ENCODE peak calls at places on chromosomes 5 and 9, in five cellular contexts. D, C, V, K and M are unnamed samples.

GRCh38 chr5:171310816-171311697 is 2.0 kb downstream of the TLX3 start:
- DNase-seq in D (no peak), C (peak), V (peak), K (peak), M (peak)

GRCh38 chr5:69414885-69415583 is at the start of gene MARVELD2:
- DNase-seq in D (peak), C (peak), V (peak), K (peak), M (peak)

GRCh38 chr9:108316633-108317032 is 539.2 kb downstream of the ACTL7B start:
- DNase-seq in D (no peak), C (no peak), V (peak), K (no peak), M (peak)

GRCh38 chr5:14462681-14463080 is 118.9 kb upstream of the OTULINL start:
- DNase-seq in D (no peak), C (no peak), V (no peak), K (no peak), M (no peak)

GRCh38 chr9:113215142-113215541 is 5.9 kb downstream of the FKBP15 start:
- DNase-seq in D (no peak), C (no peak), V (no peak), K (no peak), M (peak)

GRCh38 chr9:79812099-79812498 is 240.3 kb downstream of the TLE4 start:
- DNase-seq in D (no peak), C (no peak), V (no peak), K (no peak), M (no peak)

GRCh38 chr9:110016340-110016739 is 191.6 kb downstream of the C9orf152 start:
- DNase-seq in D (no peak), C (no peak), V (peak), K (no peak), M (peak)

GRCh38 chr5:74442466-74442865 is 198.1 kb downstream of the ENC1 start:
- DNase-seq in D (no peak), C (no peak), V (peak), K (no peak), M (no peak)

GRCh38 chr9:68462004-68462775 is 78.5 kb downstream of the TMEM252 start:
- DNase-seq in D (peak), C (no peak), V (no peak), K (no peak), M (no peak)

GRCh38 chr9:26264709-26265601 is 586.7 kb upstream of the TUSC1 start:
- DNase-seq in D (no peak), C (no peak), V (peak), K (no peak), M (peak)

GRCh38 chr9:133122605-133122934 is 1.5 kb upstream of the RALGDS start:
- DNase-seq in D (no peak), C (no peak), V (no peak), K (no peak), M (no peak)

GRCh38 chr5:43294226-43294625 is 19.0 kb downstream of the HMGCS1 start:
- DNase-seq in D (no peak), C (no peak), V (peak), K (no peak), M (no peak)

GRCh38 chr5:66987949-66988838 is 208.4 kb downstream of the CD180 start:
- DNase-seq in D (no peak), C (no peak), V (peak), K (no peak), M (peak)

GRCh38 chr5:111901303-111901702 is 144.3 kb upstream of the NREP start:
- DNase-seq in D (no peak), C (no peak), V (no peak), K (no peak), M (no peak)

GRCh38 chr5:174301848-174302625 is 256.5 kb downstream of the NSG2 start:
- DNase-seq in D (no peak), C (peak), V (no peak), K (peak), M (no peak)

GRCh38 chr5:58262226-58262625 is 197.7 kb downstream of the PLK2 start:
- DNase-seq in D (no peak), C (no peak), V (no peak), K (no peak), M (no peak)

GRCh38 chr9:14018061-14018460 is 295.9 kb downstream of the NFIB start:
- DNase-seq in D (no peak), C (no peak), V (no peak), K (no peak), M (peak)

GRCh38 chr9:89426389-89426961 is 71.4 kb downstream of the SEMA4D start:
- DNase-seq in D (no peak), C (no peak), V (no peak), K (no peak), M (no peak)

GRCh38 chr9:80842383-80842782 is 847.0 kb downstream of the TLE1 start:
- DNase-seq in D (no peak), C (no peak), V (peak), K (no peak), M (no peak)

GRCh38 chr5:124912653-124913328 is 166.4 kb upstream of the ZNF608 start:
- DNase-seq in D (no peak), C (no peak), V (no peak), K (no peak), M (no peak)

GRCh38 chr9:135001526-135001925 is 83.8 kb upstream of the FCN1 start:
- DNase-seq in D (no peak), C (no peak), V (no peak), K (no peak), M (no peak)

GRCh38 chr5:77391240-77391765 is 100.8 kb downstream of the WDR41 start:
- DNase-seq in D (no peak), C (no peak), V (peak), K (no peak), M (no peak)

GRCh38 chr5:44260793-44261192 is 128.4 kb downstream of the FGF10 start:
- DNase-seq in D (no peak), C (no peak), V (no peak), K (no peak), M (no peak)

GRCh38 chr5:127002390-127002789 is 28.0 kb downstream of the MARCHF3 start:
- DNase-seq in D (no peak), C (no peak), V (no peak), K (no peak), M (peak)

GRCh38 chr5:57986746-57987145 is 473.1 kb downstream of the PLK2 start:
- DNase-seq in D (no peak), C (peak), V (no peak), K (no peak), M (peak)

GRCh38 chr5:72940082-72940481 is 15.8 kb upstream of the FCHO2 start:
- DNase-seq in D (no peak), C (no peak), V (no peak), K (no peak), M (no peak)

GRCh38 chr9:75664597-75664996 is 225.9 kb upstream of the PCSK5 start:
- DNase-seq in D (no peak), C (no peak), V (no peak), K (no peak), M (no peak)

GRCh38 chr5:154801083-154801482 is 45.9 kb downstream of the LARP1 start:
- DNase-seq in D (no peak), C (no peak), V (no peak), K (no peak), M (no peak)

GRCh38 chr9:97041898-97042297 is 3.0 kb upstream of the CTSV start:
- DNase-seq in D (no peak), C (no peak), V (no peak), K (no peak), M (no peak)

GRCh38 chr5:171858303-171858702 is 72.7 kb downstream of the SMIM23 start:
- DNase-seq in D (no peak), C (peak), V (peak), K (no peak), M (no peak)

GRCh38 chr9:29548436-29548835 is 1975.2 kb upstream of the C9orf72 start:
- DNase-seq in D (no peak), C (no peak), V (no peak), K (no peak), M (no peak)

GRCh38 chr5:91306497-91306896 is 76.6 kb downstream of the ARRDC3 start:
- DNase-seq in D (no peak), C (no peak), V (no peak), K (no peak), M (no peak)

GRCh38 chr9:127825319-127826051 is 22.8 kb downstream of the FPGS start:
- DNase-seq in D (peak), C (peak), V (no peak), K (peak), M (no peak)

GRCh38 chr5:95884511-95884910 is 62.0 kb upstream of the GLRX start:
- DNase-seq in D (no peak), C (no peak), V (no peak), K (no peak), M (no peak)

DNA sequence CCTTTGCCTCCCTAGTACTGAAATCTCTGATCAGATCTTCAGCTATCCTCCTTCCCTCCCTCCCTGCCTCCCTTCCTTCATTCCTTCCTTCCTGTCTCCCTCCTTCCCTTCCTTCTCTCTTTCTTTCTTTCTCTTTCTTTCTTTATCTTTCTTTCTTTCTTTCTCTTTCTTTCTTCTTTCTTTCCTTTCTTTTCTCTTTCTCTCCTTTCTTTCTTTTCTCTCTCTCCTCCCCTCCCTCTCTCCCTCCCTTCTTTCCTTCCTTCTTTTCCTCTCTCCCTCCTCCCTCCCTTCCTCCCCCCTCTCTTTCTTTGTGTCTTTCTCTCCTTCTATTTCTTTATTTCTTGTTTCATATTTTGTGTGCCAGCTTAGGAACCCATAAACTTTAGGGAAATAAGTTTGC is 23.9 kb upstream of the ANKRD55 start:
- DNase-seq in D (no peak), C (no peak), V (no peak), K (no peak), M (no peak)
- H4K8ac ChIP-seq in D (no peak), C (no peak), V (no peak), K (no peak), M (no peak)

GRCh38 chr9:112043423-112043822 is 131.7 kb downstream of the SUSD1 start:
- DNase-seq in D (no peak), C (no peak), V (no peak), K (no peak), M (peak)
- H4K91ac ChIP-seq in D (no peak), C (no peak), V (peak), K (no peak), M (no peak)

DNA sequence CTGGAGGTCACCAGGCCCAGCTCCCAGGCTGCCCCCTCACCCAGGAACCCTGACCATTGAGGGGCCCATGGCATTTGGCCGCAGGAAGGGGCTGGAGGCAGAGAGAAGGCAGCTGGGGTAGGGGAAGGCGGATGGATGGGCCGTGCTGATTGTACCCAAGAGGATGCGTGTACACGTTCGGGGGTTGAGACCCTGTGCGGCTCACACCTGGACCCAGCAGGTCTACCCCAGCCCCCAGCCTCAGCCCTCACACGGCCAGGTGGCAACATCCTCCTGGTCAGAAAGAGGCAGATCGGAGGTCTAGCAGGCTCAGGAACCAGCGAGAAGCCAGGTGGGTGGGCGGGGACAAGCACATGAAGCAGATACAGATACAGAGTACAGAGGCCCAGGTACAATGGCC is 33.7 kb downstream of the NACC2 start:
- DNase-seq in D (no peak), C (no peak), V (no peak), K (no peak), M (no peak)
- H2BK12ac ChIP-seq in D (no peak), C (no peak), V (no peak), K (no peak), M (no peak)

GRCh38 chr5:179914032-179914755 is 6.5 kb upstream of the TBC1D9B start:
- DNase-seq in D (no peak), C (no peak), V (peak), K (no peak), M (peak)
- H4K8ac ChIP-seq in D (no peak), C (no peak), V (no peak), K (no peak), M (no peak)

GRCh38 chr9:98083566-98084135 is 27.1 kb downstream of the NANS start:
- DNase-seq in D (no peak), C (no peak), V (peak), K (no peak), M (no peak)
- H4K91ac ChIP-seq in D (no peak), C (no peak), V (no peak), K (no peak), M (no peak)

GRCh38 chr9:4739587-4740372 is 1.2 kb downstream of the AK3 start:
- DNase-seq in D (no peak), C (no peak), V (peak), K (no peak), M (peak)
- H2BK12ac ChIP-seq in D (no peak), C (no peak), V (no peak), K (no peak), M (no peak)

DNA sequence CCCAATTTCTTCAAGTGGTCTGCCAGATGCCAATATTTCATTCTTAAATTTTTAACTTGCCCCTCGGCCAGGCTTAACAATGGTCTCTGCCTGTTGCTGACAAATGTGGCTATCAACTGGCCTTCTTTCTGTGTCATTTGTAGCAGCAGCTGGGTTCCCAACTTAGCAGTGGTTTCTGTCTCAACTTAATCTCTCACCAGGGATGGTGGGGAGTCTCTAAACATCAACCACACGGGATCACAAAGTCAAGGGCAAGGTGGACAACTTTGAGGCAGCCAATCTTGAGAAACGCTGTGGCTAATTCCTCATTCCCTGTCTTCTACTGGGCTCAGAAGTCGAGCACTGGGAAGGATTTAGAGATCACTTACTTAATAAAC is 81.1 kb downstream of the RAPGEF1 start:
- DNase-seq in D (no peak), C (no peak), V (no peak), K (no peak), M (no peak)
- H4K8ac ChIP-seq in D (no peak), C (no peak), V (no peak), K (no peak), M (peak)

GRCh38 chr9:130933114-130934046 is 5.7 kb downstream of the FIBCD1 start:
- DNase-seq in D (no peak), C (no peak), V (no peak), K (peak), M (peak)

GRCh38 chr9:130932220-130933069 is 6.6 kb downstream of the FIBCD1 start:
- DNase-seq in D (no peak), C (peak), V (no peak), K (no peak), M (no peak)

GRCh38 chr9:130930132-130930803 is 8.8 kb downstream of the FIBCD1 start:
- DNase-seq in D (no peak), C (no peak), V (no peak), K (no peak), M (no peak)

GRCh38 chr9:130930804-130931349 is 8.2 kb downstream of the FIBCD1 start:
- DNase-seq in D (no peak), C (no peak), V (no peak), K (no peak), M (no peak)

GRCh38 chr9:130931508-130932150 is 7.4 kb downstream of the FIBCD1 start:
- DNase-seq in D (no peak), C (no peak), V (no peak), K (no peak), M (no peak)
- H4K91ac ChIP-seq in D (no peak), C (no peak), V (no peak), K (no peak), M (no peak)

DNA sequence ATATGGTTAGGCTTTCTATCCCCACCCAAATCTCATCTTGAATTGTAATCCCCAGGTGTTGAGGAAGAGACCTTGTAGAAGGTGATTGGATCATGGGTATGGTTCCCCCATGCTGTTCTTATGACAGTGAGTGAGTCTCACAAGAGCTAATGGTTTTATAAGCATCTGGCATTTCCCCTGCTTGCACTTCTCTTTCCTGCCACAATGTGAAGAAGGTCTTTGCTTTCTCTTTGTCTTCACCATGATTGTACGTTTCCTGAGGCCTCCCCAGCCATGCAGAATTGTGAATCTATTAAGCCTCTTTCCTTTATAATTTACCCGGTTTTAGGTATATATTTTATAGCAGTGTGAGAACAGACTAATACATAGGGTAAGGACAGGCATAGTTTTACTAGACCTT is 334.5 kb downstream of the TLR4 start:
- DNase-seq in D (no peak), C (no peak), V (no peak), K (no peak), M (no peak)
- H2BK12ac ChIP-seq in D (no peak), C (no peak), V (no peak), K (no peak), M (no peak)